ENCODE peak calls at places on chromosomes 11 and 22, in six cellular contexts. I, V, O, R, H and B are unnamed samples.

GRCh38 chr22:39900306-39901227 is at the start of gene GRAP2:
- DNase-seq in I (no peak), V (peak), O (no peak), R (no peak), H (no peak), B (no peak)

GRCh38 chr11:1705121-1706052 is 8.4 kb downstream of the KRTAP5-6 start:
- DNase-seq in I (no peak), V (no peak), O (peak), R (no peak), H (no peak), B (no peak)

GRCh38 chr11:1228921-1229451 is 6.1 kb downstream of the MUC5B start:
- DNase-seq in I (no peak), V (peak), O (peak), R (no peak), H (no peak), B (no peak)

GRCh38 chr22:27274770-27275449 is 526.6 kb downstream of the MN1 start:
- DNase-seq in I (no peak), V (no peak), O (no peak), R (no peak), H (no peak), B (no peak)

GRCh38 chr11:78795862-78796261 is 221.2 kb upstream of the NARS2 start:
- DNase-seq in I (no peak), V (no peak), O (no peak), R (no peak), H (no peak), B (no peak)

GRCh38 chr22:50089231-50090140 is at the start of gene MOV10L1:
- DNase-seq in I (no peak), V (no peak), O (peak), R (peak), H (no peak), B (no peak)

GRCh38 chr11:78370406-78371172 is 47.0 kb downstream of the GAB2 start:
- DNase-seq in I (no peak), V (no peak), O (no peak), R (no peak), H (no peak), B (no peak)

GRCh38 chr11:118870396-118871343 is 13.0 kb upstream of the CXCR5 start:
- DNase-seq in I (no peak), V (peak), O (peak), R (no peak), H (peak), B (peak)

GRCh38 chr11:1503708-1504104 is 17.1 kb upstream of the MOB2 start:
- DNase-seq in I (no peak), V (no peak), O (no peak), R (no peak), H (peak), B (no peak)

GRCh38 chr11:119990306-119991021 is 147.4 kb downstream of the TRIM29 start:
- DNase-seq in I (no peak), V (no peak), O (no peak), R (no peak), H (peak), B (no peak)

GRCh38 chr22:27597703-27598444 is 203.7 kb downstream of the MN1 start:
- DNase-seq in I (no peak), V (no peak), O (no peak), R (no peak), H (no peak), B (no peak)

GRCh38 chr11:32309541-32310217 is 125.7 kb downstream of the WT1 start:
- DNase-seq in I (no peak), V (no peak), O (no peak), R (no peak), H (no peak), B (no peak)

GRCh38 chr11:7449841-7450214 is 35.5 kb upstream of the OLFML1 start:
- DNase-seq in I (no peak), V (no peak), O (no peak), R (no peak), H (no peak), B (no peak)

GRCh38 chr22:44127353-44127752 is 53.4 kb upstream of the PARVG start:
- DNase-seq in I (no peak), V (no peak), O (no peak), R (no peak), H (no peak), B (no peak)

GRCh38 chr11:93529707-93530467 is 13.3 kb downstream of the SMCO4 start:
- DNase-seq in I (no peak), V (no peak), O (no peak), R (no peak), H (no peak), B (no peak)

GRCh38 chr11:66218026-66218425 is 50.4 kb upstream of the RAB1B start:
- DNase-seq in I (no peak), V (no peak), O (no peak), R (no peak), H (no peak), B (no peak)

GRCh38 chr11:2401436-2401984 is 960 bp downstream of the TSSC4 start:
- DNase-seq in I (no peak), V (no peak), O (no peak), R (no peak), H (no peak), B (no peak)

GRCh38 chr11:76614471-76615183 is 55.9 kb downstream of the LRRC32 start:
- DNase-seq in I (no peak), V (no peak), O (peak), R (no peak), H (peak), B (no peak)

GRCh38 chr11:108516125-108516524 is 17.9 kb upstream of the POGLUT3 start:
- DNase-seq in I (no peak), V (no peak), O (no peak), R (no peak), H (no peak), B (no peak)

GRCh38 chr11:86790073-86790727 is 10.1 kb upstream of the PRSS23 start:
- DNase-seq in I (no peak), V (no peak), O (no peak), R (peak), H (no peak), B (no peak)

GRCh38 chr11:66619080-66619554 is 2.7 kb downstream of the RBM14 start:
- DNase-seq in I (peak), V (no peak), O (no peak), R (peak), H (no peak), B (no peak)

GRCh38 chr11:18958221-18958910 is 19.2 kb upstream of the MRGPRX1 start:
- DNase-seq in I (no peak), V (no peak), O (peak), R (no peak), H (no peak), B (no peak)

GRCh38 chr11:73333173-73333572 is 25.1 kb downstream of the ARHGEF17 start:
- DNase-seq in I (no peak), V (no peak), O (no peak), R (no peak), H (no peak), B (no peak)

GRCh38 chr11:47213985-47214564 is 699 bp upstream of the DDB2 start:
- DNase-seq in I (no peak), V (peak), O (peak), R (peak), H (peak), B (peak)

GRCh38 chr11:119493712-119494111 is 70.7 kb upstream of the THY1 start:
- DNase-seq in I (no peak), V (peak), O (peak), R (peak), H (no peak), B (peak)

GRCh38 chr22:37750596-37751162 is 53.8 kb downstream of the TRIOBP start:
- DNase-seq in I (no peak), V (no peak), O (no peak), R (no peak), H (no peak), B (no peak)

GRCh38 chr11:1336836-1337646 is 27.6 kb upstream of the TOLLIP start:
- DNase-seq in I (no peak), V (peak), O (peak), R (peak), H (peak), B (peak)

GRCh38 chr22:37640591-37641250 is 1.3 kb downstream of the SH3BP1 start:
- DNase-seq in I (no peak), V (peak), O (no peak), R (no peak), H (no peak), B (no peak)

GRCh38 chr11:122393209-122393850 is 262.2 kb upstream of the UBASH3B start:
- DNase-seq in I (no peak), V (no peak), O (no peak), R (no peak), H (no peak), B (no peak)

GRCh38 chr11:19430346-19431058 is 189.8 kb upstream of the E2F8 start:
- DNase-seq in I (no peak), V (no peak), O (no peak), R (no peak), H (no peak), B (no peak)

GRCh38 chr22:49570032-49570848 is 257.4 kb downstream of the BRD1 start:
- DNase-seq in I (no peak), V (peak), O (peak), R (no peak), H (no peak), B (no peak)

GRCh38 chr11:122755941-122756340 is 82.4 kb upstream of the CRTAM start:
- DNase-seq in I (no peak), V (no peak), O (no peak), R (no peak), H (no peak), B (no peak)

GRCh38 chr11:8168485-8169257 is at the start of gene RIC3:
- DNase-seq in I (no peak), V (peak), O (peak), R (no peak), H (peak), B (peak)

GRCh38 chr11:115272925-115273324 is 231.3 kb downstream of the CADM1 start:
- DNase-seq in I (no peak), V (no peak), O (no peak), R (no peak), H (no peak), B (no peak)

DNA sequence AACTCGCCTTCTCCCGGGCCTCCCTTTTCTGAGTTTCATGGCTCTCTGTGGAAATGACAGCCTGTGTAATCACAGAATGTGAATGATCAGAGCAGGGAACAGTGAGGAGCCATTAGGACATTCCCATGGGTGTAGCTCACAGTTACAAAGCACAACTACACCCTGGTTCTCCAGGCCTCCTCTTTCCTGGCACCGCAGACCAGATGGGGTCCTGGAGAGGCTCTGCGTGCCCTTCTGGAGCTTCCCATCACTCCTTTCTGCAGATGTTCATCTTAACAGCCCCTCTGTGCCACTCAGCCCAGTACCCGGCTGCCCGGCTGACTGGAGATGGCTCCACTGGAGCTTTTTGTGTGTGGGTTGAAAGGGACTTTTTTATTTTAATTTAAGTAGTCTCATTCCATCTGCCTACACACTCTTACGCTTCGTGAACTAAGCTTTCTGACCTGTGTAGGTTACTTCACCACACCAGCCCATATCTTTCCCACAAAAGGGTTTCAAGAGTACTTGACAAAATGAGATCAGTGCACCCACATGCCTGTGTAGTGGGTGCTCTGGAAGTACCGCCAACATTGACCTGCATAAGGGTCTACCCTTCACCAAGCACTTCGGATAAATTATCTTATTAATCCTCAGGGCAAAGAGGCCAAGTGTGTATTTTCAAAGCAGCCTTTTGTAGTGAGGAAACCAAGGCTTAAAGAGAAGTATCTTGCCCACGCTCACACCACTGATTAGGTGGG is 29.8 kb downstream of the SREBF2 start:
- DNase-seq in I (no peak), V (no peak), O (no peak), R (no peak), H (no peak), B (no peak)
- H3K4me3 ChIP-seq in I (no peak), V (no peak), O (no peak), R (no peak), H (no peak), B (no peak)

DNA sequence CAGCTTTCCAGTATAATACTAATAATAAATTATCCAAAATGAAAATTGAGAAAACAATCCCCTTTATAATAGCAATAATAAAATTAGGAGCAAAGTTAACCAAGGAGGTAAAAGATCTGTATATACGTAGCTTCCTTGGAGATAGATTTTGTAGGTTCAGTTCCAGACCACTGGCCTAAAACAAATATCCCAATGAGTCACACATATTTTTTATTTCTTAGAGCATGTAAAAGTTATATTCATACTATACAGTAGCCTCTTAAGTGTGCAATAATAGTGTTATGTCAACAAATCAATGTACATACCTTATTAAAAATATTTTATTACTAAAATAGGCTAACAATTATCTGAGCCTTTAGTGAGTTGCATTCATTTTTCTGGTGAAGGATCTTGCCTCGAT is 178.4 kb downstream of the ARHGAP42 start:
- DNase-seq in I (no peak), V (no peak), O (no peak), R (no peak), H (no peak), B (no peak)
- H3K4me3 ChIP-seq in I (no peak), V (no peak), O (no peak), R (no peak), H (no peak), B (no peak)

GRCh38 chr11:131763193-131763890 is 392.9 kb downstream of the NTM start:
- DNase-seq in I (no peak), V (no peak), O (no peak), R (peak), H (no peak), B (no peak)

GRCh38 chr11:131758726-131759125 is 388.3 kb downstream of the NTM start:
- DNase-seq in I (no peak), V (no peak), O (no peak), R (no peak), H (no peak), B (no peak)

GRCh38 chr11:131759140-131759539 is 388.7 kb downstream of the NTM start:
- DNase-seq in I (no peak), V (no peak), O (no peak), R (no peak), H (no peak), B (no peak)

GRCh38 chr11:131762346-131763110 is 392.1 kb downstream of the NTM start:
- DNase-seq in I (no peak), V (no peak), O (no peak), R (no peak), H (no peak), B (no peak)

DNA sequence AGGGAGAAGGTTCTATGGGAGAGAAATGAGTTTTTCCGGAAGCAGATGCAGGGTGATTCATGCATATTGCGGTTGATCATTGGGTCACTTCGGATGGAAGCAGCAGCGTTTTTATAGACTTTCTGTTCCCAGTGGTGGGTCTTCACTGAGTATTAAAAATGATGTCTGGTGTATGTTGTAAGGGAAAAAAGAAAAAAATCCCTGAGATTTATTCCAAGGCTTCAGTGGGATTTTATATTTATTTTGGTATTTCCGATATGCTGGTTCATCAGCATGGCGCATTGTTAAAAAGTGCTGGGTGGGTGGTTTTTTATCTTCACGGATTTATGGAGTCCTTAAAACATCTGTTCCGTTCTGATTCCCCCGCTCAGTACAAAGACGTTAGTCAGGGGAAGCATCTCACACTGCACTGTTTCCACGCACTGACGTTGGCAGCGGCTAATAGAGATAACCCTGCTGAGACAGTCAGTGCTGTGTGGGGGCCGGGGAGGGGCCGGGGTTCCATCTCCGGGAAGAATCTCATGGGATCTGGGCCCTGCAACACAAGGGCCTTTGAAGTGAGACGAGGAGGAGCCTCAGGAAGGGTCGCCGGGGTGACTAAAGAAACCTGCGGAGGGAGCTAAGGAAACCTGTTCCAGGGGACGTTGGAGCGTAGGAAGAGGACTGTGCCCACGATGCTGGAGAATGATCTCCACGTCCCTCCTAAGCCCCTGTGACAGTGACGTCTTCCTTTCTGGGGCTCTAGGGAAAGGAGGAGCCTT is 390.0 kb downstream of the NTM start:
- DNase-seq in I (peak), V (no peak), O (peak), R (peak), H (no peak), B (peak)
- H3K4me3 ChIP-seq in I (no peak), V (no peak), O (no peak), R (peak), H (peak), B (no peak)

GRCh38 chr11:124752471-124753100 is 531 bp upstream of the VSIG2 start:
- DNase-seq in I (no peak), V (no peak), O (peak), R (no peak), H (no peak), B (no peak)

GRCh38 chr11:124753624-124754023 is 1.6 kb upstream of the VSIG2 start:
- DNase-seq in I (no peak), V (no peak), O (peak), R (no peak), H (no peak), B (no peak)

GRCh38 chr11:124751391-124751740 is 689 bp downstream of the VSIG2 start:
- DNase-seq in I (no peak), V (no peak), O (peak), R (no peak), H (no peak), B (no peak)

GRCh38 chr11:124753207-124753606 is 1.2 kb upstream of the VSIG2 start:
- DNase-seq in I (no peak), V (no peak), O (peak), R (no peak), H (no peak), B (no peak)

DNA sequence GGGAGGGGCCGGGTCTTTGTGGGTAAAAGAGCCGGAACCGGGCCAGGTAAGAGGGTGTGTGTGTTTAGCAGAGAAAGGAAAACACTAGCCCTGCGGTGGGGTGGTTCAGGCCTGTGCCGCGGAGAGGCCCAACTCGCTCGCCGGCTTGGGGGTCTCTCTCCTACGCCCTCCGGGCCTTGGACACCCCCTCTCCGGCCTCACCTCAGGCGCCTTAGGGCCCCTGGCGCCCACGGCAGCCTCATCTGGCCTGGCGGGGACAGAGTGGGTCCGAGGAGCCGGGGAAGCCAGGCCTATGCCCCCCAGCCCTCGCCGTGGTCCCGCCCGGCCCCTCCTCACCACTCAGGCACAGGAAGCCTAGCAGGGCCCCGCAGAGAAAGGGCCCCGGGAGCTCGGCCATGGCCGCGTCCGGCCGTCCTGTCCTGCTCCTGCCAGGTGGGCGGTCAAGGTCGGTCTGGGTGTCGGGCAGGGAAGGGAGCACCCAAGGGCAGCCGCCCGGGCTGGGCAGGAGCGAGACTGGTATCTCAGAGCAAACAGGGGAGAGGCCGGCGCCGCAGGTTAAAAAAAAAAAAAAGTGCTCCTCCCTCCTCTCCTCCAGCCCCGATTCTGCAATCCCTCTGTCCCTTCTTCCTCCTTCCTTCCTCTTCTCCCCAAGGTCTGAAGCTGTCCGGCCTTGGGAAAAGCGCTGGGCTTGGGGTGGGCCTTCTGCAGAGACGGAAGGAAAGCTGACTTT is at the start of gene VSIG2:
- DNase-seq in I (no peak), V (peak), O (peak), R (no peak), H (no peak), B (no peak)
- H3K4me3 ChIP-seq in I (no peak), V (peak), O (no peak), R (no peak), H (peak), B (no peak)